ENCODE peak calls at places on chromosomes 11 and 22, in eight cellular contexts. One of them, this sample, is unnamed.

GRCh38 chr22:29269230-29269604 is 1.1 kb downstream of the EWSR1 start:
- DNase-seq in K562: no peak
- DNase-seq in endothelial cell of umbilical vein: no peak
- DNase-seq in neuronal stem cell: no peak
- DNase-seq in neural progenitor cell: no peak
- DNase-seq in OCI-LY7: peak; percentile 38
- DNase-seq in IMR-90: no peak
- DNase-seq in GM23248: peak; percentile 46
- DNase-seq in this sample: no peak

GRCh38 chr11:9158898-9159391 is 67.5 kb upstream of the SCUBE2 start:
- DNase-seq in K562: no peak
- DNase-seq in endothelial cell of umbilical vein: peak; percentile 38
- DNase-seq in neuronal stem cell: no peak
- DNase-seq in neural progenitor cell: no peak
- DNase-seq in OCI-LY7: no peak
- DNase-seq in IMR-90: peak; percentile 58
- DNase-seq in GM23248: peak; percentile 90
- DNase-seq in this sample: peak; percentile 37

GRCh38 chr11:19276859-19277808 is 36.4 kb upstream of the E2F8 start:
- DNase-seq in K562: no peak
- DNase-seq in endothelial cell of umbilical vein: no peak
- DNase-seq in neuronal stem cell: no peak
- DNase-seq in neural progenitor cell: no peak
- DNase-seq in OCI-LY7: no peak
- DNase-seq in IMR-90: no peak
- DNase-seq in GM23248: peak; percentile 37
- DNase-seq in this sample: no peak

GRCh38 chr11:6565988-6566703 is 37.3 kb downstream of the RRP8 start:
- DNase-seq in K562: no peak
- DNase-seq in endothelial cell of umbilical vein: no peak
- DNase-seq in neuronal stem cell: no peak
- DNase-seq in neural progenitor cell: no peak
- DNase-seq in OCI-LY7: no peak
- DNase-seq in IMR-90: no peak
- DNase-seq in GM23248: no peak
- DNase-seq in this sample: no peak

GRCh38 chr11:94046796-94047195 is 25.6 kb downstream of the HEPHL1 start:
- DNase-seq in K562: no peak
- DNase-seq in endothelial cell of umbilical vein: no peak
- DNase-seq in neuronal stem cell: no peak
- DNase-seq in neural progenitor cell: no peak
- DNase-seq in OCI-LY7: no peak
- DNase-seq in IMR-90: no peak
- DNase-seq in GM23248: no peak
- DNase-seq in this sample: no peak

GRCh38 chr11:70364745-70365535 is 33.4 kb upstream of the CTTN start:
- DNase-seq in K562: no peak
- DNase-seq in endothelial cell of umbilical vein: no peak
- DNase-seq in neuronal stem cell: no peak
- DNase-seq in neural progenitor cell: no peak
- DNase-seq in OCI-LY7: no peak
- DNase-seq in IMR-90: no peak
- DNase-seq in GM23248: no peak
- DNase-seq in this sample: no peak

GRCh38 chr22:47213571-47214230 is 451.3 kb downstream of the TBC1D22A start:
- DNase-seq in K562: peak; percentile 55
- DNase-seq in endothelial cell of umbilical vein: no peak
- DNase-seq in neuronal stem cell: no peak
- DNase-seq in neural progenitor cell: peak; percentile 15
- DNase-seq in OCI-LY7: peak; percentile 46
- DNase-seq in IMR-90: no peak
- DNase-seq in GM23248: peak; percentile 54
- DNase-seq in this sample: no peak

GRCh38 chr22:42313204-42313603 is 42.8 kb upstream of the TCF20 start:
- DNase-seq in K562: no peak
- DNase-seq in endothelial cell of umbilical vein: no peak
- DNase-seq in neuronal stem cell: no peak
- DNase-seq in neural progenitor cell: no peak
- DNase-seq in OCI-LY7: peak; percentile 39
- DNase-seq in IMR-90: no peak
- DNase-seq in GM23248: no peak
- DNase-seq in this sample: no peak

GRCh38 chr11:132992838-132993680 is 539.2 kb downstream of the OPCML start:
- DNase-seq in K562: no peak
- DNase-seq in endothelial cell of umbilical vein: no peak
- DNase-seq in neuronal stem cell: peak; percentile 48
- DNase-seq in neural progenitor cell: peak; percentile 73
- DNase-seq in OCI-LY7: no peak
- DNase-seq in IMR-90: peak; percentile 4
- DNase-seq in GM23248: peak; percentile 37
- DNase-seq in this sample: peak; percentile 4

GRCh38 chr11:96141649-96142048 is 201.3 kb downstream of the MAML2 start:
- DNase-seq in K562: no peak
- DNase-seq in endothelial cell of umbilical vein: no peak
- DNase-seq in neuronal stem cell: no peak
- DNase-seq in neural progenitor cell: no peak
- DNase-seq in OCI-LY7: no peak
- DNase-seq in IMR-90: no peak
- DNase-seq in GM23248: no peak
- DNase-seq in this sample: no peak

DNA sequence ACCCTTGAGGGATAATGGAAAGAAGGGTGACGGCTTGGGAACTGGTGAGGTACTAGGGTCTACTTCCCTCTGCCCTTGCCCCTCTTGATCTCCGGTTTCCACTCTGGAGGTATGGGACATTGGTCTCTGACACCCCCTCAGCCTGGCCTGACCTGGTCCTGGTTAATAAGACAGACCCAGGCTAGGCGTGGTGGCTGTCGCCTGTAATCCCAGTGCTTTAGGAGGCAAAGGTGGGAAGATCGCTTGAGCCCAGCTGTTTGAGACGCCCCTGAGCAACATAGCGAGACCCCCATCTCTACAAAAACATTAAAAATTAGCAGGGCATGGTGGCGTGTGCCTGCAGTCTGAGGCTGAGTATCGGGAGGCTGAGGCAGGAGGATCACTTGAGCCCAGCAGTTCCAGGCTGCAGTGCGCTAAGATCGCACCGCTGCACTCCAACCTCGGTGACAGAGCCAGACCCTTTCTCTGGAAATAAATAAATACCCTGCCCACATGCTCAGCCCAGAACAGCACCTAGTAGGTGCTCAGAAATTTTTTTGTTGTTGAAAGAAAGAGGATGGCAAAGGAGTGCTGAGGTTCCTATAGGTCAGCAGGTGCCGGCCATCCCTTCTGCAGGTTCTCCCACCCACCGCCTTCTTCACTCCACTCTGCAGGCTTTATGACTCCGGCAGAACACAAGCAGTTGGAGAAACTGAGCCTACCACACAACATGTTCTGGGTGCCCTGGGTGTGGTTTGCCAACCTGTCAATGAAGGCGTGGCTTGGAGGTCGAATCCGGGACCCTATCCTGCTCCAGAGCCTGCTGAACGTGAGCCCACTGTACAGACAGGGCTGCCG is 6.3 kb downstream of the BEST1 start:
- DNase-seq in K562: no peak
- DNase-seq in endothelial cell of umbilical vein: no peak
- DNase-seq in neuronal stem cell: no peak
- DNase-seq in neural progenitor cell: no peak
- DNase-seq in OCI-LY7: no peak
- DNase-seq in IMR-90: no peak
- DNase-seq in GM23248: no peak
- DNase-seq in this sample: no peak
- H3K4me2 ChIP-seq in K562: no peak overlapping the region
- H3K4me2 ChIP-seq in endothelial cell of umbilical vein: no peak overlapping the region
- H3K4me2 ChIP-seq in neuronal stem cell: no peak overlapping the region
- H3K4me2 ChIP-seq in neural progenitor cell: peak overlapping the region; percentile 86
- H3K4me2 ChIP-seq in OCI-LY7: no peak overlapping the region
- H3K4me2 ChIP-seq in IMR-90: no peak overlapping the region
- H3K4me2 ChIP-seq in GM23248: peak overlapping the region; percentile 79
- H3K4me2 ChIP-seq in this sample: no peak overlapping the region

GRCh38 chr11:104432526-104432925 is 268.6 kb upstream of the PDGFD start:
- DNase-seq in K562: no peak
- DNase-seq in endothelial cell of umbilical vein: no peak
- DNase-seq in neuronal stem cell: no peak
- DNase-seq in neural progenitor cell: no peak
- DNase-seq in OCI-LY7: no peak
- DNase-seq in IMR-90: no peak
- DNase-seq in GM23248: no peak
- DNase-seq in this sample: no peak
- H3K4me1 ChIP-seq in K562: no peaks in the 10 kb centered on the region
- H3K4me1 ChIP-seq in endothelial cell of umbilical vein: no peaks in the 10 kb centered on the region
- H3K4me1 ChIP-seq in neuronal stem cell: peaks cover 2% of the 10 kb centered on the region
- H3K4me1 ChIP-seq in neural progenitor cell: peaks cover 8% of the 10 kb centered on the region
- H3K4me1 ChIP-seq in OCI-LY7: no peaks in the 10 kb centered on the region
- H3K4me1 ChIP-seq in IMR-90: no peaks in the 10 kb centered on the region
- H3K4me1 ChIP-seq in GM23248: no peaks in the 10 kb centered on the region
- H3K4me1 ChIP-seq in this sample: no peaks in the 10 kb centered on the region

DNA sequence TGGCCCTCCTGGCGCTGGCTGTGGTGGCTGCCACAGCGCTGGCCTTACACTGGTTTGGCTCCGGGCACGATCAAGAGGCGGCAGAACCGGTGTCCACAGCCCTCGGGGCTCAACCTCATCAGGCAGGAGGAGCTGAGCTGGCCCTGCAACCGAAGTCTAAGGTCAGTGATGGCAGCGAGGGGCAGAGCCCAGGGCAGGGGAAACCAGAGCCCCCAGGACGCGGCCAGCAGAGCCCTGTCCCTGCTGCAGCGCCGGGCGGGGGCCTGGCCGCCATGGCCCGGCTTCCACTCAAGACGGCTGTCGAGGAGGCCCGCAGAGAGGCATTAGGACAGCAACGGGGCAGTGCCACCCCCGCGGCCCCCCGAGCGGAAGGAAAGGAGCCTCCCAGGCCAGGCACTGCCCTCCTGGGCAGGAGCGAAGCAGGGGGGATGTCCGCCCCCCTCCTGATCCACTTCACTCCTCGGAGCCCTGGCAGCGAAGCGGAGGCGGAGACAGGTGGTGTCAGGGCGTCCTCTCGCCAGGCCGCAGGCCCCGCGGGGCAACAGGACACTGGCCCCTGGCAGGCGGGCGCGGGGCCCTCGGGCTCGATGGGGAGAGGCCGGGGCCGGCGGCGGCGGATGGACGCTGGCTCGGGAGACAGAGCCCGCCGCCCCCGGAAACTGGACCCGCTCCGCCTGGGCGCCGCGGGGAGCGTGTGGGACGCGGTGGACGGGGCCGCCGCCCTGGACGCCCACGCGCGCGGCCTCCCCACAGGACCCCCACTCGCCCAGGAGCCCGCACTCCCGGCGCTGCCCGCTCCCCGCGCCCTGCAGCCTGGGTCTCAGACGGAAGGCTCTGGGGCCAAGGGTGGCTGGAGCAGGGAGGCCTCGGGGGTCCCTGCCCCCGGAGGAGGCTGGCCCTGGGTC is 879 bp downstream of the KLHDC7B start:
- DNase-seq in K562: no peak
- DNase-seq in endothelial cell of umbilical vein: no peak
- DNase-seq in neuronal stem cell: no peak
- DNase-seq in neural progenitor cell: no peak
- DNase-seq in OCI-LY7: no peak
- DNase-seq in IMR-90: no peak
- DNase-seq in GM23248: no peak
- DNase-seq in this sample: no peak
- H3K4me3 ChIP-seq in K562: no peak overlapping the region
- H3K4me3 ChIP-seq in endothelial cell of umbilical vein: no peak overlapping the region
- H3K4me3 ChIP-seq in neuronal stem cell: no peak overlapping the region
- H3K4me3 ChIP-seq in neural progenitor cell: no peak overlapping the region
- H3K4me3 ChIP-seq in OCI-LY7: no peak overlapping the region
- H3K4me3 ChIP-seq in IMR-90: no peak overlapping the region
- H3K4me3 ChIP-seq in GM23248: no peak overlapping the region
- H3K4me3 ChIP-seq in this sample: no peak overlapping the region

DNA sequence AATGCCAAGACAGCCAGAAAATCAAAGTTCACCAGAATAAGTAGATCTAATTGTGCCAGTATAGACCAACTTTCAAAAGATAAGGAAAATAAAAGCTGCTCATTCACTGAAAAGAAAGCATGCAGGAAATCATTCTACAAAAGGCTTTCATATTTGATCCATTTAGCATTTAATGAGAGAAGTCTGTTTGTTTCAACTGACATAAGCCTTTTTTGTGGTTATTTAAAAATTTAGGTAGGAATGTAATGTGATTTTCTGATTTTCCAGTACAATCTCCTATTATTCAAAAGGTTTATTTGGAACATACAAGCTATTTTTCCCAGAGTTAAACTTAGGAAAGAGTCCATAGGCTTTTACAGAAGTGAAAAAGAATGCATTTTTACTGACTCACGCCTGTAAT is 92.7 kb downstream of the SBF2 start:
- DNase-seq in K562: no peak
- DNase-seq in endothelial cell of umbilical vein: no peak
- DNase-seq in neuronal stem cell: no peak
- DNase-seq in neural progenitor cell: no peak
- DNase-seq in OCI-LY7: no peak
- DNase-seq in IMR-90: no peak
- DNase-seq in GM23248: no peak
- DNase-seq in this sample: no peak
- H3K4me2 ChIP-seq in K562: no peak overlapping the region
- H3K4me2 ChIP-seq in endothelial cell of umbilical vein: no peak overlapping the region
- H3K4me2 ChIP-seq in neuronal stem cell: no peak overlapping the region
- H3K4me2 ChIP-seq in neural progenitor cell: no peak overlapping the region
- H3K4me2 ChIP-seq in OCI-LY7: no peak overlapping the region
- H3K4me2 ChIP-seq in IMR-90: no peak overlapping the region
- H3K4me2 ChIP-seq in GM23248: no peak overlapping the region
- H3K4me2 ChIP-seq in this sample: no peak overlapping the region

DNA sequence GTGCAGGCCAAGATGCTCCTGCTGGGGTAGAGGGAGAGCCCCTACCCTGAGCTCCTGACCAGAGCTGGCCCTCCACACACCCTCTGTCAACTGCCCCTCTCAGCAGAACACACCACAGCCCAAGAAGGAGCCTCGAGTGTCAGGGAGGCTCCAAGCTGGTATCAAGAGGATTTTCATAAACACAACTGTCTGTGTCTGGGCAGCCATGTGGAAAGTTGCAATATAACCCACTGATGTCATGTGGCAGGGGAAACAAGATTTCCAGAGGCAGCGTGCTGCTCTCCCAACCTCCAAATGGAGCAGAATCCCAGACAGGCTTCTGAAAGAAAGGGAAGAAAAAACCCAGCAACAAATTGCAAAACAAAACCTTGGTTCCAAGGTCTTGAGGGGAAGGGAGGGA is 569.9 kb downstream of the BUD13 start:
- DNase-seq in K562: no peak
- DNase-seq in endothelial cell of umbilical vein: no peak
- DNase-seq in neuronal stem cell: no peak
- DNase-seq in neural progenitor cell: no peak
- DNase-seq in OCI-LY7: no peak
- DNase-seq in IMR-90: no peak
- DNase-seq in GM23248: no peak
- DNase-seq in this sample: no peak
- H3K4me1 ChIP-seq in K562: no peaks in the 10 kb centered on the region
- H3K4me1 ChIP-seq in endothelial cell of umbilical vein: no peaks in the 10 kb centered on the region
- H3K4me1 ChIP-seq in neuronal stem cell: no peaks in the 10 kb centered on the region
- H3K4me1 ChIP-seq in neural progenitor cell: peaks cover 4% of the 10 kb centered on the region
- H3K4me1 ChIP-seq in OCI-LY7: no peaks in the 10 kb centered on the region
- H3K4me1 ChIP-seq in IMR-90: no peaks in the 10 kb centered on the region
- H3K4me1 ChIP-seq in GM23248: no peaks in the 10 kb centered on the region
- H3K4me1 ChIP-seq in this sample: no peaks in the 10 kb centered on the region